ENCODE peak calls at places on chromosomes 5 and 9, in six cellular contexts. One of them, this sample, is unnamed.

GRCh38 chr5:56615750-56616149 is 199.6 kb upstream of the MAP3K1 start:
- DNase-seq in GM12878: no peak
- DNase-seq in HepG2: no peak
- DNase-seq in H1: no peak
- DNase-seq in K562: no peak
- DNase-seq in GM12892: no peak
- DNase-seq in this sample: no peak

GRCh38 chr5:124997186-124997893 is 250.9 kb upstream of the ZNF608 start:
- DNase-seq in GM12878: no peak
- DNase-seq in HepG2: no peak
- DNase-seq in H1: no peak
- DNase-seq in K562: no peak
- DNase-seq in GM12892: no peak
- DNase-seq in this sample: no peak

GRCh38 chr5:124790261-124790894 is 43.9 kb upstream of the ZNF608 start:
- DNase-seq in GM12878: no peak
- DNase-seq in HepG2: no peak
- DNase-seq in H1: no peak
- DNase-seq in K562: no peak
- DNase-seq in GM12892: no peak
- DNase-seq in this sample: no peak

GRCh38 chr5:39476466-39477215 is 51.9 kb upstream of the DAB2 start:
- DNase-seq in GM12878: no peak
- DNase-seq in HepG2: no peak
- DNase-seq in H1: no peak
- DNase-seq in K562: no peak
- DNase-seq in GM12892: no peak
- DNase-seq in this sample: no peak

GRCh38 chr5:132840896-132841818 is 10.7 kb upstream of the SHROOM1 start:
- DNase-seq in GM12878: no peak
- DNase-seq in HepG2: no peak
- DNase-seq in H1: no peak
- DNase-seq in K562: no peak
- DNase-seq in GM12892: no peak
- DNase-seq in this sample: no peak

GRCh38 chr5:79168031-79168430 is 56.4 kb downstream of the BHMT start:
- DNase-seq in GM12878: no peak
- DNase-seq in HepG2: no peak
- DNase-seq in H1: no peak
- DNase-seq in K562: no peak
- DNase-seq in GM12892: no peak
- DNase-seq in this sample: no peak

GRCh38 chr9:71243951-71244350 is 122.5 kb upstream of the TRPM3 start:
- DNase-seq in GM12878: no peak
- DNase-seq in HepG2: no peak
- DNase-seq in H1: no peak
- DNase-seq in K562: no peak
- DNase-seq in GM12892: no peak
- DNase-seq in this sample: no peak

GRCh38 chr5:74232281-74232680 is 408.2 kb downstream of the ENC1 start:
- DNase-seq in GM12878: no peak
- DNase-seq in HepG2: no peak
- DNase-seq in H1: no peak
- DNase-seq in K562: no peak
- DNase-seq in GM12892: no peak
- DNase-seq in this sample: no peak

GRCh38 chr9:117214416-117214815 is 200.4 kb downstream of the ASTN2 start:
- DNase-seq in GM12878: no peak
- DNase-seq in HepG2: no peak
- DNase-seq in H1: no peak
- DNase-seq in K562: no peak
- DNase-seq in GM12892: no peak
- DNase-seq in this sample: no peak

GRCh38 chr9:127927457-127928231 is 2.9 kb downstream of the PIP5KL1 start:
- DNase-seq in GM12878: no peak
- DNase-seq in HepG2: no peak
- DNase-seq in H1: peak; percentile 88
- DNase-seq in K562: peak; percentile 93
- DNase-seq in GM12892: no peak
- DNase-seq in this sample: no peak

GRCh38 chr9:77514886-77515711 is 133.0 kb downstream of the GNA14 start:
- DNase-seq in GM12878: no peak
- DNase-seq in HepG2: peak; percentile 6
- DNase-seq in H1: no peak
- DNase-seq in K562: no peak
- DNase-seq in GM12892: no peak
- DNase-seq in this sample: no peak

GRCh38 chr5:157608972-157609565 is 33.5 kb upstream of the ADAM19 start:
- DNase-seq in GM12878: no peak
- DNase-seq in HepG2: no peak
- DNase-seq in H1: no peak
- DNase-seq in K562: no peak
- DNase-seq in GM12892: no peak
- DNase-seq in this sample: no peak

GRCh38 chr5:76819851-76820280 is 1.0 kb downstream of the F2RL1 start:
- DNase-seq in GM12878: no peak
- DNase-seq in HepG2: no peak
- DNase-seq in H1: no peak
- DNase-seq in K562: no peak
- DNase-seq in GM12892: no peak
- DNase-seq in this sample: no peak

GRCh38 chr5:177133845-177134652 is 476 bp downstream of the NSD1 start:
- DNase-seq in GM12878: no peak
- DNase-seq in HepG2: no peak
- DNase-seq in H1: peak; percentile 73
- DNase-seq in K562: peak; percentile 82
- DNase-seq in GM12892: no peak
- DNase-seq in this sample: no peak

GRCh38 chr5:95595289-95595931 is 24.5 kb upstream of the GPR150 start:
- DNase-seq in GM12878: no peak
- DNase-seq in HepG2: no peak
- DNase-seq in H1: no peak
- DNase-seq in K562: no peak
- DNase-seq in GM12892: no peak
- DNase-seq in this sample: no peak

GRCh38 chr5:143594913-143595818 is 191.7 kb upstream of the NR3C1 start:
- DNase-seq in GM12878: no peak
- DNase-seq in HepG2: peak; percentile 98
- DNase-seq in H1: no peak
- DNase-seq in K562: no peak
- DNase-seq in GM12892: no peak
- DNase-seq in this sample: no peak

GRCh38 chr9:85224729-85225128 is 517.0 kb downstream of the AGTPBP1 start:
- DNase-seq in GM12878: no peak
- DNase-seq in HepG2: no peak
- DNase-seq in H1: no peak
- DNase-seq in K562: no peak
- DNase-seq in GM12892: no peak
- DNase-seq in this sample: no peak

GRCh38 chr5:38431242-38431853 is 125.1 kb downstream of the LIFR start:
- DNase-seq in GM12878: no peak
- DNase-seq in HepG2: no peak
- DNase-seq in H1: no peak
- DNase-seq in K562: no peak
- DNase-seq in GM12892: no peak
- DNase-seq in this sample: no peak

GRCh38 chr5:132411382-132411925 is 41.9 kb downstream of the SLC22A5 start:
- DNase-seq in GM12878: no peak
- DNase-seq in HepG2: no peak
- DNase-seq in H1: no peak
- DNase-seq in K562: no peak
- DNase-seq in GM12892: no peak
- DNase-seq in this sample: no peak

GRCh38 chr5:139765409-139766217 is 30.0 kb upstream of the PSD2 start:
- DNase-seq in GM12878: no peak
- DNase-seq in HepG2: peak; percentile 55
- DNase-seq in H1: peak; percentile 97
- DNase-seq in K562: peak; percentile 81
- DNase-seq in GM12892: peak; percentile 87
- DNase-seq in this sample: peak; percentile 91

GRCh38 chr9:106443520-106443919 is 419.4 kb upstream of the ZNF462 start:
- DNase-seq in GM12878: no peak
- DNase-seq in HepG2: no peak
- DNase-seq in H1: no peak
- DNase-seq in K562: no peak
- DNase-seq in GM12892: no peak
- DNase-seq in this sample: no peak

GRCh38 chr9:34546834-34547827 is 24.3 kb upstream of the ENHO start:
- DNase-seq in GM12878: no peak
- DNase-seq in HepG2: peak; percentile 58
- DNase-seq in H1: peak; percentile 93
- DNase-seq in K562: peak; percentile 53
- DNase-seq in GM12892: no peak
- DNase-seq in this sample: no peak

GRCh38 chr9:17462869-17463464 is 115.9 kb upstream of the SH3GL2 start:
- DNase-seq in GM12878: no peak
- DNase-seq in HepG2: peak; percentile 31
- DNase-seq in H1: no peak
- DNase-seq in K562: peak; percentile 9
- DNase-seq in GM12892: no peak
- DNase-seq in this sample: no peak
- TF ChIP-seq TAF1 in GM12878: no peak
- TF ChIP-seq TAF1 in HepG2: no peak
- TF ChIP-seq TAF1 in H1: no peak
- TF ChIP-seq TAF1 in K562: no peak
- TF ChIP-seq TAF1 in GM12892: no peak
- TF ChIP-seq TAF1 in this sample: no peak

GRCh38 chr9:6565312-6565711 is 80.2 kb downstream of the GLDC start:
- DNase-seq in GM12878: no peak
- DNase-seq in HepG2: no peak
- DNase-seq in H1: no peak
- DNase-seq in K562: no peak
- DNase-seq in GM12892: no peak
- DNase-seq in this sample: no peak

GRCh38 chr9:6564868-6565267 is 80.7 kb downstream of the GLDC start:
- DNase-seq in GM12878: no peak
- DNase-seq in HepG2: no peak
- DNase-seq in H1: no peak
- DNase-seq in K562: no peak
- DNase-seq in GM12892: no peak
- DNase-seq in this sample: no peak

GRCh38 chr9:6567140-6567591 is 78.4 kb downstream of the GLDC start:
- DNase-seq in GM12878: no peak
- DNase-seq in HepG2: no peak
- DNase-seq in H1: no peak
- DNase-seq in K562: no peak
- DNase-seq in GM12892: no peak
- DNase-seq in this sample: no peak

GRCh38 chr9:6564370-6564769 is 81.2 kb downstream of the GLDC start:
- DNase-seq in GM12878: no peak
- DNase-seq in HepG2: no peak
- DNase-seq in H1: no peak
- DNase-seq in K562: no peak
- DNase-seq in GM12892: no peak
- DNase-seq in this sample: no peak

GRCh38 chr9:6566409-6567139 is 79.0 kb downstream of the GLDC start:
- DNase-seq in GM12878: no peak
- DNase-seq in HepG2: no peak
- DNase-seq in H1: no peak
- DNase-seq in K562: no peak
- DNase-seq in GM12892: no peak
- DNase-seq in this sample: no peak
- TF ChIP-seq POLR2A in GM12878: no peak
- TF ChIP-seq POLR2A in HepG2: no peak
- TF ChIP-seq POLR2A in H1: no peak
- TF ChIP-seq POLR2A in K562: no peak
- TF ChIP-seq POLR2A in GM12892: no peak
- TF ChIP-seq POLR2A in this sample: no peak

GRCh38 chr5:163807781-163808180 is 302.4 kb downstream of the MAT2B start:
- DNase-seq in GM12878: no peak
- DNase-seq in HepG2: no peak
- DNase-seq in H1: no peak
- DNase-seq in K562: no peak
- DNase-seq in GM12892: no peak
- DNase-seq in this sample: no peak

GRCh38 chr5:163815240-163815791 is 309.9 kb downstream of the MAT2B start:
- DNase-seq in GM12878: no peak
- DNase-seq in HepG2: no peak
- DNase-seq in H1: no peak
- DNase-seq in K562: no peak
- DNase-seq in GM12892: no peak
- DNase-seq in this sample: no peak

DNA sequence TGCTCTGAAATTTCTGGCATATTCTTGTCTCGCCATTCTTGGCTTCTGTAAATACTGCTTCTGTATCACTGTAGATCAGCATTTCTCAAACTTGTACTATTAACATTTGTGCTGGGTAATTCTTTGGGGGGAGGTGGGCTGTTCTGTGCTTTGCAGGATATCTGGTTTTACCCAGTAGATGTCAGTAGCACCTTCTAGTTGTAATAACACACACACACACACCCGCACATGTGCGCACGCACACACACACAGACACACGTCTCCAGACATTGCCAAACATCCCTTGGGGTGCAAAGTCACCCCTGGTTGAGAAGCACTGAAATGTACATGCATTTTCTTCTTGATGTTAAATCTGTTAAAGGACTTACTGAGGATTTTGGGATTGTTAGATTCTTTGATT is 304.1 kb downstream of the MAT2B start:
- DNase-seq in GM12878: no peak
- DNase-seq in HepG2: no peak
- DNase-seq in H1: no peak
- DNase-seq in K562: no peak
- DNase-seq in GM12892: no peak
- DNase-seq in this sample: no peak
- TF ChIP-seq TAF1 in GM12878: no peak
- TF ChIP-seq TAF1 in HepG2: no peak
- TF ChIP-seq TAF1 in H1: no peak
- TF ChIP-seq TAF1 in K562: no peak
- TF ChIP-seq TAF1 in GM12892: no peak
- TF ChIP-seq TAF1 in this sample: no peak

GRCh38 chr5:10249948-10250803 is at the start of gene CCT5:
- DNase-seq in GM12878: peak; percentile 90
- DNase-seq in HepG2: peak; percentile 97
- DNase-seq in H1: peak; percentile 88
- DNase-seq in K562: peak; percentile 93
- DNase-seq in GM12892: peak; percentile 78
- DNase-seq in this sample: peak; percentile 86
- TF ChIP-seq POLR2A in GM12878: peak; percentile 89
- TF ChIP-seq POLR2A in HepG2: peak; percentile 90
- TF ChIP-seq POLR2A in H1: peak; percentile 86
- TF ChIP-seq POLR2A in K562: peak; percentile 99
- TF ChIP-seq POLR2A in GM12892: peak; percentile 89
- TF ChIP-seq POLR2A in this sample: peak; percentile 94

This sample was measured in GM12891.